ENCODE peak calls at places on chromosomes 11 and 22, in eight cellular contexts. R is stimulated activated naive CD4-positive, alpha-beta T cell; C is IMR-90; N is HS-5; G is substantia nigra; E is upper lobe of right lung; A is A549; X is stimulated activated CD4-positive, alpha-beta T cell treated with anti-CD3 and anti-CD28 coated beads, Interleukin-4, amount 100 ng/mL, for 1 hour. Z is an unnamed sample.

GRCh38 chr11:17528181-17528691 is 16.0 kb downstream of the USH1C start:
- DNase-seq in R (peak), C (peak), N (no peak), G (peak), E (no peak), A (peak), X (peak), Z (peak)

GRCh38 chr11:108958446-108959123 is 293.7 kb downstream of the DDX10 start:
- DNase-seq in R (no peak), C (peak), N (peak), G (no peak), E (no peak), A (peak), X (no peak), Z (no peak)

GRCh38 chr22:43356881-43357280 is 13.7 kb upstream of the SCUBE1 start:
- DNase-seq in R (no peak), C (no peak), N (no peak), G (no peak), E (no peak), A (no peak), X (no peak), Z (no peak)

GRCh38 chr22:42444060-42444904 is 12.1 kb upstream of the NFAM1 start:
- DNase-seq in R (peak), C (peak), N (no peak), G (peak), E (peak), A (peak), X (peak), Z (peak)

GRCh38 chr11:111878385-111878765 is 590 bp downstream of the FDXACB1 start:
- DNase-seq in R (no peak), C (peak), N (peak), G (no peak), E (no peak), A (peak), X (no peak), Z (no peak)

GRCh38 chr11:44110231-44110679 is 14.8 kb downstream of the EXT2 start:
- DNase-seq in R (peak), C (peak), N (no peak), G (peak), E (no peak), A (peak), X (peak), Z (peak)

GRCh38 chr11:56911312-56911711 is 77.4 kb upstream of the OR5AK2 start:
- DNase-seq in R (no peak), C (no peak), N (no peak), G (no peak), E (no peak), A (peak), X (no peak), Z (no peak)

GRCh38 chr22:29587938-29588699 is 7.2 kb upstream of the NIPSNAP1 start:
- DNase-seq in R (no peak), C (peak), N (peak), G (no peak), E (no peak), A (peak), X (no peak), Z (no peak)

GRCh38 chr11:74570266-74571061 is 21.9 kb upstream of the POLD3 start:
- DNase-seq in R (no peak), C (peak), N (no peak), G (no peak), E (no peak), A (peak), X (peak), Z (no peak)

GRCh38 chr22:40024201-40025061 is 29.7 kb downstream of the FAM83F start:
- DNase-seq in R (peak), C (peak), N (no peak), G (peak), E (peak), A (peak), X (peak), Z (peak)

GRCh38 chr11:72821221-72821919 is 7.2 kb downstream of the ATG16L2 start:
- DNase-seq in R (no peak), C (no peak), N (no peak), G (peak), E (peak), A (no peak), X (no peak), Z (peak)

GRCh38 chr11:28819741-28820140 is 711.6 kb downstream of the METTL15 start:
- DNase-seq in R (no peak), C (no peak), N (no peak), G (no peak), E (no peak), A (no peak), X (no peak), Z (no peak)

GRCh38 chr22:19121631-19122142 is 525 bp downstream of the DGCR2 start:
- DNase-seq in R (peak), C (peak), N (no peak), G (peak), E (peak), A (peak), X (peak), Z (peak)

GRCh38 chr11:36411202-36411640 is 98.9 kb downstream of the TRAF6 start:
- DNase-seq in R (no peak), C (no peak), N (no peak), G (peak), E (peak), A (no peak), X (no peak), Z (no peak)

GRCh38 chr22:43755452-43755851 is 56.7 kb downstream of the EFCAB6 start:
- DNase-seq in R (no peak), C (no peak), N (no peak), G (no peak), E (no peak), A (no peak), X (no peak), Z (no peak)

GRCh38 chr11:97764605-97765004 is 1256.1 kb upstream of the CNTN5 start:
- DNase-seq in R (no peak), C (no peak), N (no peak), G (no peak), E (no peak), A (no peak), X (no peak), Z (no peak)

GRCh38 chr11:72924568-72925190 is 110.5 kb downstream of the ATG16L2 start:
- DNase-seq in R (no peak), C (peak), N (peak), G (no peak), E (no peak), A (peak), X (no peak), Z (no peak)

GRCh38 chr22:26892401-26893033 is 235.1 kb downstream of the MIAT start:
- DNase-seq in R (no peak), C (no peak), N (no peak), G (no peak), E (peak), A (peak), X (no peak), Z (no peak)

GRCh38 chr11:68010058-68011041 is at the start of gene ALDH3B1:
- DNase-seq in R (no peak), C (peak), N (peak), G (peak), E (peak), A (peak), X (no peak), Z (peak)